ENCODE peak calls at places on chromosomes 2 and 18, in five cellular contexts. One of them, this sample, is unnamed.
A peak's percentile ranks its signal among the peaks of the same experiment; 100 is the strongest.

GRCh38 chr2:94958245-94958644 is 67.3 kb upstream of the MAL start:
- DNase-seq in stimulated activated CD8-positive, alpha-beta memory T cell treated with anti-CD3 and anti-CD28 coated beads, Interleukin-15, amount 100 ng/mL, for 24 hours: no peak
- DNase-seq in hippocampal formation: no peak
- DNase-seq in activated CD4-positive, alpha-beta memory T cell treated with anti-CD3 and anti-CD28 coated beads for 36 hours: no peak
- DNase-seq in foreskin melanocyte: no peak
- DNase-seq in this sample: no peak

GRCh38 chr2:200454839-200455801 is 54.7 kb downstream of the KCTD18 start:
- DNase-seq in stimulated activated CD8-positive, alpha-beta memory T cell treated with anti-CD3 and anti-CD28 coated beads, Interleukin-15, amount 100 ng/mL, for 24 hours: no peak
- DNase-seq in hippocampal formation: no peak
- DNase-seq in activated CD4-positive, alpha-beta memory T cell treated with anti-CD3 and anti-CD28 coated beads for 36 hours: peak; percentile 43
- DNase-seq in foreskin melanocyte: no peak
- DNase-seq in this sample: no peak

GRCh38 chr2:189300917-189301316 is 121.4 kb upstream of the COL5A2 start:
- DNase-seq in stimulated activated CD8-positive, alpha-beta memory T cell treated with anti-CD3 and anti-CD28 coated beads, Interleukin-15, amount 100 ng/mL, for 24 hours: no peak
- DNase-seq in hippocampal formation: no peak
- DNase-seq in activated CD4-positive, alpha-beta memory T cell treated with anti-CD3 and anti-CD28 coated beads for 36 hours: peak; percentile 62
- DNase-seq in foreskin melanocyte: no peak
- DNase-seq in this sample: no peak

GRCh38 chr2:109324859-109325258 is 195.9 kb downstream of the SH3RF3 start:
- DNase-seq in stimulated activated CD8-positive, alpha-beta memory T cell treated with anti-CD3 and anti-CD28 coated beads, Interleukin-15, amount 100 ng/mL, for 24 hours: no peak
- DNase-seq in hippocampal formation: no peak
- DNase-seq in activated CD4-positive, alpha-beta memory T cell treated with anti-CD3 and anti-CD28 coated beads for 36 hours: no peak
- DNase-seq in foreskin melanocyte: peak; percentile 66
- DNase-seq in this sample: peak; percentile 98

GRCh38 chr2:229133155-229133772 is 137.8 kb downstream of the PID1 start:
- DNase-seq in stimulated activated CD8-positive, alpha-beta memory T cell treated with anti-CD3 and anti-CD28 coated beads, Interleukin-15, amount 100 ng/mL, for 24 hours: no peak
- DNase-seq in hippocampal formation: no peak
- DNase-seq in activated CD4-positive, alpha-beta memory T cell treated with anti-CD3 and anti-CD28 coated beads for 36 hours: no peak
- DNase-seq in foreskin melanocyte: peak; percentile 18
- DNase-seq in this sample: no peak

GRCh38 chr2:44211183-44211582 is 42.5 kb downstream of the PPM1B start:
- DNase-seq in stimulated activated CD8-positive, alpha-beta memory T cell treated with anti-CD3 and anti-CD28 coated beads, Interleukin-15, amount 100 ng/mL, for 24 hours: no peak
- DNase-seq in hippocampal formation: no peak
- DNase-seq in activated CD4-positive, alpha-beta memory T cell treated with anti-CD3 and anti-CD28 coated beads for 36 hours: no peak
- DNase-seq in foreskin melanocyte: no peak
- DNase-seq in this sample: no peak

GRCh38 chr2:8252997-8253694 is 428.7 kb upstream of the ID2 start:
- DNase-seq in stimulated activated CD8-positive, alpha-beta memory T cell treated with anti-CD3 and anti-CD28 coated beads, Interleukin-15, amount 100 ng/mL, for 24 hours: no peak
- DNase-seq in hippocampal formation: no peak
- DNase-seq in activated CD4-positive, alpha-beta memory T cell treated with anti-CD3 and anti-CD28 coated beads for 36 hours: no peak
- DNase-seq in foreskin melanocyte: no peak
- DNase-seq in this sample: no peak

GRCh38 chr2:54176577-54176976 is 61.2 kb downstream of the ACYP2 start:
- DNase-seq in stimulated activated CD8-positive, alpha-beta memory T cell treated with anti-CD3 and anti-CD28 coated beads, Interleukin-15, amount 100 ng/mL, for 24 hours: no peak
- DNase-seq in hippocampal formation: peak; percentile 29
- DNase-seq in activated CD4-positive, alpha-beta memory T cell treated with anti-CD3 and anti-CD28 coated beads for 36 hours: peak; percentile 22
- DNase-seq in foreskin melanocyte: peak; percentile 58
- DNase-seq in this sample: no peak

GRCh38 chr2:38164881-38165280 is 88.9 kb upstream of the CYP1B1 start:
- DNase-seq in stimulated activated CD8-positive, alpha-beta memory T cell treated with anti-CD3 and anti-CD28 coated beads, Interleukin-15, amount 100 ng/mL, for 24 hours: no peak
- DNase-seq in hippocampal formation: no peak
- DNase-seq in activated CD4-positive, alpha-beta memory T cell treated with anti-CD3 and anti-CD28 coated beads for 36 hours: no peak
- DNase-seq in foreskin melanocyte: no peak
- DNase-seq in this sample: no peak

GRCh38 chr18:22432672-22433137 is 15.0 kb upstream of the CTAGE1 start:
- DNase-seq in stimulated activated CD8-positive, alpha-beta memory T cell treated with anti-CD3 and anti-CD28 coated beads, Interleukin-15, amount 100 ng/mL, for 24 hours: no peak
- DNase-seq in hippocampal formation: no peak
- DNase-seq in activated CD4-positive, alpha-beta memory T cell treated with anti-CD3 and anti-CD28 coated beads for 36 hours: no peak
- DNase-seq in foreskin melanocyte: no peak
- DNase-seq in this sample: no peak

GRCh38 chr2:224042191-224042696 is 3.2 kb upstream of the SERPINE2 start:
- DNase-seq in stimulated activated CD8-positive, alpha-beta memory T cell treated with anti-CD3 and anti-CD28 coated beads, Interleukin-15, amount 100 ng/mL, for 24 hours: no peak
- DNase-seq in hippocampal formation: peak; percentile 31
- DNase-seq in activated CD4-positive, alpha-beta memory T cell treated with anti-CD3 and anti-CD28 coated beads for 36 hours: no peak
- DNase-seq in foreskin melanocyte: peak; percentile 92
- DNase-seq in this sample: no peak

GRCh38 chr18:58117685-58118403 is 73.8 kb downstream of the NEDD4L start:
- DNase-seq in stimulated activated CD8-positive, alpha-beta memory T cell treated with anti-CD3 and anti-CD28 coated beads, Interleukin-15, amount 100 ng/mL, for 24 hours: no peak
- DNase-seq in hippocampal formation: no peak
- DNase-seq in activated CD4-positive, alpha-beta memory T cell treated with anti-CD3 and anti-CD28 coated beads for 36 hours: no peak
- DNase-seq in foreskin melanocyte: peak; percentile 96
- DNase-seq in this sample: no peak

GRCh38 chr2:13638181-13638580 is 921.4 kb downstream of the TRIB2 start:
- DNase-seq in stimulated activated CD8-positive, alpha-beta memory T cell treated with anti-CD3 and anti-CD28 coated beads, Interleukin-15, amount 100 ng/mL, for 24 hours: no peak
- DNase-seq in hippocampal formation: no peak
- DNase-seq in activated CD4-positive, alpha-beta memory T cell treated with anti-CD3 and anti-CD28 coated beads for 36 hours: no peak
- DNase-seq in foreskin melanocyte: no peak
- DNase-seq in this sample: no peak

GRCh38 chr2:160157861-160158813 is 41.9 kb downstream of the ITGB6 start:
- DNase-seq in stimulated activated CD8-positive, alpha-beta memory T cell treated with anti-CD3 and anti-CD28 coated beads, Interleukin-15, amount 100 ng/mL, for 24 hours: no peak
- DNase-seq in hippocampal formation: no peak
- DNase-seq in activated CD4-positive, alpha-beta memory T cell treated with anti-CD3 and anti-CD28 coated beads for 36 hours: no peak
- DNase-seq in foreskin melanocyte: peak; percentile 49
- DNase-seq in this sample: no peak

GRCh38 chr18:49658871-49659378 is 97.1 kb downstream of the LIPG start:
- DNase-seq in stimulated activated CD8-positive, alpha-beta memory T cell treated with anti-CD3 and anti-CD28 coated beads, Interleukin-15, amount 100 ng/mL, for 24 hours: no peak
- DNase-seq in hippocampal formation: no peak
- DNase-seq in activated CD4-positive, alpha-beta memory T cell treated with anti-CD3 and anti-CD28 coated beads for 36 hours: no peak
- DNase-seq in foreskin melanocyte: no peak
- DNase-seq in this sample: no peak

GRCh38 chr2:53969285-53970094 is 1.3 kb downstream of the PSME4 start:
- DNase-seq in stimulated activated CD8-positive, alpha-beta memory T cell treated with anti-CD3 and anti-CD28 coated beads, Interleukin-15, amount 100 ng/mL, for 24 hours: no peak
- DNase-seq in hippocampal formation: no peak
- DNase-seq in activated CD4-positive, alpha-beta memory T cell treated with anti-CD3 and anti-CD28 coated beads for 36 hours: peak; percentile 28
- DNase-seq in foreskin melanocyte: peak; percentile 31
- DNase-seq in this sample: no peak